ENCODE peak calls at places on chromosome 16, in seven cellular contexts. V is breast epithelium, C is heart right ventricle, M is A673, S is hepatocyte, I is lung, P is ovary. Z is an unnamed sample.

GRCh38 chr16:11619327-11619851 is 32.7 kb upstream of the LITAF start:
- DNase-seq in V (no peak), C (no peak), M (no peak), S (no peak), I (no peak), P (no peak), Z (no peak)

GRCh38 chr16:22189473-22190168 is 16.5 kb upstream of the EEF2K start:
- DNase-seq in V (peak), C (peak), M (no peak), S (peak), I (no peak), P (peak), Z (no peak)

GRCh38 chr16:74730049-74730683 is 29.5 kb upstream of the MLKL start:
- DNase-seq in V (peak), C (no peak), M (no peak), S (peak), I (no peak), P (no peak), Z (no peak)

GRCh38 chr16:30377050-30377811 is 2.6 kb downstream of the MYL11 start:
- DNase-seq in V (no peak), C (no peak), M (no peak), S (no peak), I (no peak), P (no peak), Z (no peak)

GRCh38 chr16:86584726-86585721 is 6.7 kb downstream of the FOXL1 start:
- DNase-seq in V (no peak), C (no peak), M (no peak), S (no peak), I (no peak), P (no peak), Z (no peak)

GRCh38 chr16:57994778-57995177 is 5.7 kb downstream of the ZNF319 start:
- DNase-seq in V (no peak), C (peak), M (peak), S (peak), I (peak), P (no peak), Z (no peak)

GRCh38 chr16:77396461-77396860 is 38.4 kb downstream of the ADAMTS18 start:
- DNase-seq in V (no peak), C (no peak), M (no peak), S (no peak), I (no peak), P (no peak), Z (no peak)

GRCh38 chr16:15553313-15554088 is 89.5 kb downstream of the MARF1 start:
- DNase-seq in V (no peak), C (no peak), M (no peak), S (no peak), I (no peak), P (peak), Z (no peak)

GRCh38 chr16:16143038-16143763 is 80.1 kb downstream of the ABCC6 start:
- DNase-seq in V (no peak), C (no peak), M (peak), S (no peak), I (no peak), P (no peak), Z (no peak)

GRCh38 chr16:68781784-68782183 is 44.7 kb downstream of the CDH1 start:
- DNase-seq in V (no peak), C (no peak), M (no peak), S (no peak), I (no peak), P (no peak), Z (no peak)

GRCh38 chr16:68779891-68780290 is 42.8 kb downstream of the CDH1 start:
- DNase-seq in V (peak), C (no peak), M (no peak), S (no peak), I (no peak), P (no peak), Z (no peak)

GRCh38 chr16:68776821-68777485 is 39.9 kb downstream of the CDH1 start:
- DNase-seq in V (no peak), C (no peak), M (no peak), S (no peak), I (no peak), P (no peak), Z (no peak)

GRCh38 chr16:68774982-68775381 is 37.9 kb downstream of the CDH1 start:
- DNase-seq in V (no peak), C (no peak), M (no peak), S (no peak), I (no peak), P (no peak), Z (no peak)

DNA sequence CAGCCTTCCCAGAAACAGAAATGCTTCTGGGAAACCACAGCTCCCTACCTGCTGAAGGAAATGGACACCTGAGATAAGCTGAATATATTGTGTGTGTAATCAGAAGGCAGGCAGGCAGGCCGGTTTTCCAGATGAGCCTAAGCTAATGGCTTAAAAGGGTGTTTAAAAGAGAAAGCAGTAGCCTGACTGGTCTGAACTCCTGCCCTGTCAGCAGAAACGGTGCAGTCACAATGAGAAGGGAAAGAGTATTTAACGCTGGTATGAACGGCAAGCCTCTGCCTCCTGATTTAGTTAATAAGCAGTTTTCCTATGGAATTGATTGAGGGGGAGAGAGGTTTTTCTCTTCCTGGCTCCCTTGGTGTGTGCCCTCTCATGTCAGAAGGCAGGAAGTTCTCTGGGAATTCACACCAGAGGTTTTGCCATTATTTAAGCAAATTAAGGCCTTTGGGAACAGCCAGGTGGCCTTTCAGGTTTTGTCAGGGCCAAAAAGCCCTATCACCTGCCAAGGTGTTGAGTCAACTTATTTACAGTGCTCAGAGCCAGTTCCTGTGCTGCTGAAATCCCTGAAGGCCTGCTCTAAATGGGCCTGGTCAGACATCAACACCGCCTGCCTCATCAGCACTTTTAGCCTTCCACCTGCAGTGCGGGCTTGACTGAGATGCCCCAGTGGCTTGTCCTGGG is 41.6 kb downstream of the CDH1 start:
- DNase-seq in V (no peak), C (no peak), M (no peak), S (peak), I (peak), P (no peak), Z (no peak)
- H3K4me3 ChIP-seq in V (no peak), C (no peak), M (no peak), S (no peak), I (no peak), P (no peak), Z (no peak)

GRCh38 chr16:85515319-85515745 is 97.8 kb upstream of the GSE1 start:
- DNase-seq in V (no peak), C (no peak), M (peak), S (no peak), I (no peak), P (no peak), Z (no peak)
- H3K27ac ChIP-seq in V (peak), C (peak), M (peak), S (peak), I (peak), P (no peak), Z (no peak)

GRCh38 chr16:47777191-47777590 is 316.1 kb downstream of the PHKB start:
- DNase-seq in V (no peak), C (no peak), M (no peak), S (no peak), I (no peak), P (no peak), Z (no peak)

GRCh38 chr16:47779201-47780016 is 318.3 kb downstream of the PHKB start:
- DNase-seq in V (no peak), C (peak), M (peak), S (no peak), I (no peak), P (no peak), Z (peak)

GRCh38 chr16:47778106-47778803 is 317.1 kb downstream of the PHKB start:
- DNase-seq in V (no peak), C (no peak), M (no peak), S (no peak), I (no peak), P (no peak), Z (no peak)

GRCh38 chr16:47780213-47780612 is 319.1 kb downstream of the PHKB start:
- DNase-seq in V (no peak), C (no peak), M (peak), S (no peak), I (no peak), P (no peak), Z (no peak)

GRCh38 chr16:47774661-47775060 is 313.5 kb downstream of the PHKB start:
- DNase-seq in V (no peak), C (no peak), M (peak), S (peak), I (no peak), P (no peak), Z (no peak)
- TF ChIP-seq CTCF in V (no peak), C (no peak), M (no peak), S (peak), I (no peak), P (no peak), Z (no peak)

GRCh38 chr16:3153077-3153368 is 18.2 kb downstream of the ZNF213 start:
- DNase-seq in V (no peak), C (no peak), M (no peak), S (no peak), I (no peak), P (no peak), Z (no peak)
- H3K4me3 ChIP-seq in V (peak), C (no peak), M (peak), S (no peak), I (no peak), P (no peak), Z (peak)

DNA sequence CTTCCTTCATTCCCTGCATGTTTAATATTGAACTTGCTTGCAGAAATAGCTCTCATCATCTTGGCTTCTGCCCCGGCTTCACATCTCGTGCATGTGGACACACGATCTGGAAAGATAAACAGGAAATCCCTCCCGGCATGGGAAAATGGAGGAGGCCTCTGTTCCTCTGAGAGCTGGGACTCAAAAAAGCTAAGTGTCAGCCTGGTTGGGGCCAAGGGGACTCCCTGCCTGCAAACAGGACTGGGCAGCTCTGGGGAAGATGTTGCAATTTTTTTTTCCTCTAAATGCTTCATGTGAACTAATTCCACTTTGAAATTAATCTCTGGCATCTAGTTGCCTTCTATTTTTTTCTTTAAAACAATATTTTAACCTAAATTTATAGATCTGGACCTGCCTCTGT is 24.8 kb downstream of the ITPRIPL2 start:
- DNase-seq in V (peak), C (peak), M (peak), S (peak), I (peak), P (no peak), Z (no peak)
- H3K27ac ChIP-seq in V (no peak), C (peak), M (peak), S (peak), I (peak), P (no peak), Z (no peak)

Z was measured in dorsolateral prefrontal cortex.